ENCODE peak calls at places on chromosome 3, in six cellular contexts. N, J, D, Y, A and L are unnamed samples.
A peak's percentile ranks its signal among the peaks of the same experiment; 100 is the strongest.

GRCh38 chr3:40237892-40238571 is 71.5 kb upstream of the EIF1B start:
- DNase-seq in Y (no peak), N (peak; percentile 5), A (no peak), J (peak; percentile 2), D (no peak), L (peak; percentile 23)

GRCh38 chr3:4994823-4995499 is 15.7 kb downstream of the BHLHE40 start:
- DNase-seq in Y (peak; percentile 94), D (peak; percentile 94), J (peak; percentile 92), A (no peak), N (peak; percentile 84), L (no peak)

GRCh38 chr3:14142567-14143270 is 17.9 kb downstream of the TMEM43 start:
- DNase-seq in D (no peak), J (no peak), Y (no peak), N (no peak), A (no peak), L (no peak)

GRCh38 chr3:25727316-25727715 is 55.9 kb downstream of the NGLY1 start:
- DNase-seq in Y (no peak), A (no peak), D (no peak), J (no peak), N (no peak), L (no peak)

GRCh38 chr3:2356298-2356950 is 257.8 kb downstream of the CNTN4 start:
- DNase-seq in D (no peak), N (no peak), J (no peak), Y (no peak), A (no peak), L (no peak)

GRCh38 chr3:126104742-126105605 is 21.1 kb upstream of the SLC41A3 start:
- DNase-seq in A (no peak), J (no peak), D (no peak), Y (no peak), N (no peak), L (no peak)

GRCh38 chr3:111210866-111211564 is 139.4 kb downstream of the NECTIN3 start:
- DNase-seq in A (no peak), N (no peak), D (no peak), Y (no peak), J (peak; percentile 13), L (no peak)

GRCh38 chr3:134366928-134367352 is 7.3 kb downstream of the AMOTL2 start:
- DNase-seq in J (no peak), D (no peak), N (no peak), Y (no peak), A (no peak), L (no peak)

GRCh38 chr3:197030379-197031314 is 1.0 kb upstream of the MELTF start:
- DNase-seq in D (peak; percentile 52), A (no peak), J (no peak), Y (no peak), N (no peak), L (peak; percentile 66)

GRCh38 chr3:105835606-105836005 is 33.2 kb downstream of the CBLB start:
- DNase-seq in D (no peak), Y (no peak), A (no peak), J (no peak), N (no peak), L (no peak)

GRCh38 chr3:194690501-194691372 is 5.1 kb downstream of the FAM43A start:
- DNase-seq in J (peak; percentile 59), N (no peak), Y (no peak), D (peak; percentile 30), A (no peak), L (no peak)

GRCh38 chr3:54999159-54999558 is 71.3 kb upstream of the LRTM1 start:
- DNase-seq in Y (no peak), J (peak; percentile 86), A (no peak), D (peak; percentile 22), N (peak; percentile 44), L (no peak)

GRCh38 chr3:139427283-139428060 is 38.0 kb upstream of the COPB2 start:
- DNase-seq in D (peak; percentile 72), J (peak; percentile 71), N (peak; percentile 60), Y (peak; percentile 60), A (peak; percentile 16), L (no peak)

GRCh38 chr3:48689384-48689783 is 3.7 kb upstream of the NCKIPSD start:
- DNase-seq in D (no peak), Y (no peak), A (no peak), J (no peak), N (no peak), L (no peak)

GRCh38 chr3:43330981-43331380 is 44.6 kb downstream of the SNRK start:
- DNase-seq in D (no peak), N (no peak), J (peak; percentile 60), A (no peak), Y (no peak), L (no peak)

GRCh38 chr3:178022599-178022998 is 513.6 kb upstream of the KCNMB2 start:
- DNase-seq in D (peak; percentile 4), Y (peak; percentile 7), A (no peak), N (no peak), J (peak; percentile 25), L (no peak)

GRCh38 chr3:45604596-45604995 is 10.0 kb downstream of the LIMD1 start:
- DNase-seq in J (no peak), N (no peak), D (no peak), Y (no peak), A (no peak), L (no peak)

GRCh38 chr3:45606991-45607712 is 12.6 kb downstream of the LIMD1 start:
- DNase-seq in J (peak; percentile 52), Y (no peak), A (no peak), D (no peak), N (no peak), L (no peak)

GRCh38 chr3:45605569-45605968 is 11.0 kb downstream of the LIMD1 start:
- DNase-seq in D (no peak), Y (no peak), J (no peak), A (no peak), N (no peak), L (no peak)

GRCh38 chr3:45604999-45605398 is 10.4 kb downstream of the LIMD1 start:
- DNase-seq in J (no peak), A (no peak), N (no peak), Y (no peak), D (no peak), L (no peak)

DNA sequence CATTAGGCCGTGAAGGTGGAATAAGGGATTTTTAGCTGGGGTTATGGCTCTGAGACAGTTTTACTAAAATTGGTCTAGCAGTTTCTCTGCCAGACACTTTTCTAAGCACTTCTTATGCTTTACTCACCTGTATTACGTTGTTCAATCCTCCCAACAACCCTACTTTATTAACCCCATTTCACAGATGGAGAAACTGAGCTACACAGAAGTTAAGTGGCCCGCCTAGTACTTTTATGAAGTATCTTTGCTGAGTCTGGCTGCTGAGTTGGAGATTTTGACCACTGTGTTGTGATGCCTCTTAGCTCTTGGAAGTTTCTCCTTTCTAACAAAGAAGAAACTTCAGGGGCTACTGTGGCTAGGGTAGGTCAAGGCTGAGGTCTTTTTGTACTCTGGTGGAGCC is 11.5 kb downstream of the LIMD1 start:
- DNase-seq in A (no peak), D (no peak), Y (no peak), N (no peak), J (no peak), L (no peak)
- H3K4me1 ChIP-seq in A (peaks cover 21% of the 10 kb centered on the region), D (peaks cover 6% of the 10 kb centered on the region), Y (peaks cover 9% of the 10 kb centered on the region), N (peaks cover 42% of the 10 kb centered on the region), J (peaks cover 38% of the 10 kb centered on the region), L (peaks cover 4% of the 10 kb centered on the region)

GRCh38 chr3:98702166-98702565 is 61.0 kb upstream of the ST3GAL6 start:
- DNase-seq in D (no peak), J (peak; percentile 55), Y (no peak), N (no peak), A (no peak), L (no peak)

GRCh38 chr3:98705694-98706093 is 57.4 kb upstream of the ST3GAL6 start:
- DNase-seq in A (no peak), Y (no peak), D (no peak), J (no peak), N (no peak), L (no peak)

GRCh38 chr3:98701276-98701675 is 61.9 kb upstream of the ST3GAL6 start:
- DNase-seq in N (no peak), J (no peak), D (no peak), A (no peak), Y (no peak), L (no peak)

GRCh38 chr3:98709433-98709832 is 53.7 kb upstream of the ST3GAL6 start:
- DNase-seq in D (no peak), N (no peak), A (no peak), J (no peak), Y (no peak), L (no peak)

DNA sequence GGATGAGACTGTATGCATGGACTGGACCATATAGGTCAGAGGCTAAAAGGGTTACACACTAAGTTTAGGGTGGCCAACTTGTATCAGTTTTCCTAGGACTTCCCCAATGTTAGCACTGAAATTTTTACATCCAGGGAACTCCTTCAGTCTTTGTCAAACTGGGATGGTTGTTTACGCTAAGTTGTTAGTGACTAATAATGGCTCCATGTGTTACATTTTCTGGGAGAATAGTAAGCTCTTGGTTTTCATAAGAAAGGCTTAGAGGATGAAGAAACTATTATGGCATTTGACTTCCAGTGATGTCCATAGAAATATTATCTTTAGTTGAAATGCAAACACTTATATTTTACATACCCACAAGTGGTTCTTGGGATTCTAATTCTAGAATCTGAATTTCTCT is 57.9 kb upstream of the ST3GAL6 start:
- DNase-seq in J (peak; percentile 74), A (no peak), D (no peak), N (no peak), Y (no peak), L (no peak)
- TF ChIP-seq CEBPB in J (no peak), A (no peak), D (no peak), N (no peak), Y (no peak), L (no peak)

DNA sequence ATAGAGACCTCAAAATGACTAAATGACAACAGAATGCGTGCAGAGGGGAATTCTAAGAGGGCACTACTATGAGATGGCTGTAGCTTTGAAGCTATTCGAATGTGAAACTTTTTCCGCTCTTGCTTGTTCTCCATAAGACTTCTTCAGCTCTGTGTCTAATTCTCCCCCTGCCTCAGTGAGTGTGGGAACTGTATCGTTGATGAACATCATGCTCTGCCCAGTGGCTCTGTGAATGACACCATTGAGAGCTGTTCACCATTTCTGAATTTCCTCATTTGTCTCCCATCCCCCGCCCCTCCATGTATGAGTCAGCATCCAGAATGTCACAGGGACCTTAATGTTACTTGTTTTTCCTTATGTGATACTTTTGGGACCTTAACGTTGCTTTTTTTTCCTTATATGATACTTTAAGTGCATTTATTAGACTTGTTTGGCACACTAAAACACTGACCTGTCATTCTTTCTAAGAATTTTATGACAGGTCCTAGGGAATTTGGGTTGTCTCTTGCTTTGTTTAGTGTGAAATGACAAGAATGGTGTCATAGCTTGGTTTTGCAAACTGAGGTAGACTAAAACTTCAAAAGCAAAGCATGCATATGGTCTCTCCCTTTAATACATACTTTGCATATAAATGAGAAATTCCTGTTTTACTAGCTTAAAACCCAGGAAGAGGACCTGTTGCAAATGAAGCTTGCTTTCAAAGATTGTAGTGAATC is 99.6 kb downstream of the FNDC3B start:
- DNase-seq in N (peak; percentile 57), D (peak; percentile 79), Y (no peak), J (peak; percentile 40), A (peak; percentile 89), L (no peak)
- H3K4me1 ChIP-seq in N (peaks cover 95% of the 10 kb centered on the region), D (peaks cover 59% of the 10 kb centered on the region), Y (peaks cover 77% of the 10 kb centered on the region), J (peaks cover 32% of the 10 kb centered on the region), A (peaks cover 73% of the 10 kb centered on the region), L (peaks cover 41% of the 10 kb centered on the region)

GRCh38 chr3:71662553-71662952 is 62.6 kb downstream of the EIF4E3 start:
- DNase-seq in A (no peak), D (no peak), J (no peak), N (no peak), Y (no peak), L (no peak)

GRCh38 chr3:71658131-71658530 is 67.1 kb downstream of the EIF4E3 start:
- DNase-seq in J (peak; percentile 26), N (peak; percentile 28), D (no peak), Y (peak; percentile 7), A (no peak), L (no peak)

GRCh38 chr3:71662056-71662455 is 63.1 kb downstream of the EIF4E3 start:
- DNase-seq in Y (no peak), J (no peak), D (no peak), A (no peak), N (no peak), L (no peak)

GRCh38 chr3:71659758-71660666 is 65.2 kb downstream of the EIF4E3 start:
- DNase-seq in D (no peak), N (no peak), A (no peak), Y (no peak), J (peak; percentile 28), L (no peak)
- TF ChIP-seq CEBPB in D (no peak), N (no peak), A (no peak), Y (no peak), J (no peak), L (no peak)